ENCODE peak calls at places on chromosomes 2 and 18, in six cellular contexts. One of them, this sample, is unnamed.

GRCh38 chr2:225354281-225354774 is 45.2 kb upstream of the NYAP2 start:
- DNase-seq in neuronal stem cell: no peak
- DNase-seq in GM23248: peak
- DNase-seq in adrenal gland: no peak
- DNase-seq in tibial artery: no peak
- DNase-seq in left ventricle myocardium inferior: no peak
- DNase-seq in this sample: no peak

GRCh38 chr18:8801263-8801901 is 96.0 kb downstream of the MTCL1 start:
- DNase-seq in tibial artery: no peak
- DNase-seq in left ventricle myocardium inferior: no peak
- DNase-seq in GM23248: peak
- DNase-seq in neuronal stem cell: no peak
- DNase-seq in adrenal gland: no peak
- DNase-seq in this sample: no peak

GRCh38 chr2:232518844-232519243 is 1.3 kb upstream of the PRSS56 start:
- DNase-seq in neuronal stem cell: no peak
- DNase-seq in adrenal gland: no peak
- DNase-seq in GM23248: no peak
- DNase-seq in left ventricle myocardium inferior: no peak
- DNase-seq in tibial artery: no peak
- DNase-seq in this sample: no peak

GRCh38 chr2:30266051-30266621 is 34.8 kb downstream of the LBH start:
- DNase-seq in left ventricle myocardium inferior: no peak
- DNase-seq in neuronal stem cell: no peak
- DNase-seq in adrenal gland: peak
- DNase-seq in GM23248: peak
- DNase-seq in tibial artery: peak
- DNase-seq in this sample: no peak

GRCh38 chr2:119276864-119277263 is 53.2 kb downstream of the STEAP3 start:
- DNase-seq in left ventricle myocardium inferior: no peak
- DNase-seq in GM23248: no peak
- DNase-seq in neuronal stem cell: no peak
- DNase-seq in adrenal gland: no peak
- DNase-seq in tibial artery: no peak
- DNase-seq in this sample: no peak

GRCh38 chr2:20192781-20193180 is 32.1 kb downstream of the SDC1 start:
- DNase-seq in left ventricle myocardium inferior: no peak
- DNase-seq in tibial artery: no peak
- DNase-seq in adrenal gland: no peak
- DNase-seq in neuronal stem cell: no peak
- DNase-seq in GM23248: no peak
- DNase-seq in this sample: no peak

GRCh38 chr2:26905341-26906198 is 57.6 kb downstream of the DPYSL5 start:
- DNase-seq in neuronal stem cell: no peak
- DNase-seq in GM23248: no peak
- DNase-seq in tibial artery: no peak
- DNase-seq in left ventricle myocardium inferior: no peak
- DNase-seq in adrenal gland: no peak
- DNase-seq in this sample: no peak

GRCh38 chr2:173874899-173875247 is 90.3 kb downstream of the SP3 start:
- DNase-seq in tibial artery: no peak
- DNase-seq in left ventricle myocardium inferior: no peak
- DNase-seq in GM23248: no peak
- DNase-seq in neuronal stem cell: no peak
- DNase-seq in adrenal gland: no peak
- DNase-seq in this sample: no peak

GRCh38 chr2:207869784-207870778 is 100.4 kb upstream of the FZD5 start:
- DNase-seq in left ventricle myocardium inferior: no peak
- DNase-seq in tibial artery: no peak
- DNase-seq in adrenal gland: peak
- DNase-seq in GM23248: peak
- DNase-seq in neuronal stem cell: no peak
- DNase-seq in this sample: no peak

GRCh38 chr18:58755304-58756010 is 84.2 kb downstream of the MALT1 start:
- DNase-seq in tibial artery: no peak
- DNase-seq in adrenal gland: no peak
- DNase-seq in GM23248: no peak
- DNase-seq in left ventricle myocardium inferior: peak
- DNase-seq in neuronal stem cell: no peak
- DNase-seq in this sample: no peak

GRCh38 chr2:44314354-44314753 is 39.1 kb downstream of the SLC3A1 start:
- DNase-seq in adrenal gland: no peak
- DNase-seq in neuronal stem cell: no peak
- DNase-seq in GM23248: no peak
- DNase-seq in tibial artery: no peak
- DNase-seq in left ventricle myocardium inferior: no peak
- DNase-seq in this sample: no peak

GRCh38 chr2:199315299-199316179 is 142.2 kb downstream of the SATB2 start:
- DNase-seq in tibial artery: no peak
- DNase-seq in left ventricle myocardium inferior: no peak
- DNase-seq in GM23248: peak
- DNase-seq in neuronal stem cell: peak
- DNase-seq in adrenal gland: no peak
- DNase-seq in this sample: no peak

GRCh38 chr2:5740073-5740472 is 47.9 kb downstream of the SOX11 start:
- DNase-seq in adrenal gland: no peak
- DNase-seq in neuronal stem cell: no peak
- DNase-seq in left ventricle myocardium inferior: no peak
- DNase-seq in tibial artery: no peak
- DNase-seq in GM23248: no peak
- DNase-seq in this sample: no peak

GRCh38 chr2:176891857-176892256 is 320.7 kb upstream of the HNRNPA3 start:
- DNase-seq in left ventricle myocardium inferior: no peak
- DNase-seq in neuronal stem cell: no peak
- DNase-seq in GM23248: no peak
- DNase-seq in adrenal gland: no peak
- DNase-seq in tibial artery: no peak
- DNase-seq in this sample: no peak

GRCh38 chr2:238415036-238415764 is 11.5 kb upstream of the ASB1 start:
- DNase-seq in tibial artery: no peak
- DNase-seq in neuronal stem cell: no peak
- DNase-seq in adrenal gland: no peak
- DNase-seq in left ventricle myocardium inferior: no peak
- DNase-seq in GM23248: no peak
- DNase-seq in this sample: no peak

GRCh38 chr2:10900216-10901109 is 11.3 kb upstream of the KCNF1 start:
- DNase-seq in left ventricle myocardium inferior: no peak
- DNase-seq in tibial artery: no peak
- DNase-seq in neuronal stem cell: no peak
- DNase-seq in GM23248: peak
- DNase-seq in adrenal gland: no peak
- DNase-seq in this sample: no peak

GRCh38 chr2:31434911-31435310 is 20.4 kb upstream of the XDH start:
- DNase-seq in neuronal stem cell: no peak
- DNase-seq in tibial artery: no peak
- DNase-seq in GM23248: peak
- DNase-seq in adrenal gland: no peak
- DNase-seq in left ventricle myocardium inferior: no peak
- DNase-seq in this sample: no peak

GRCh38 chr2:219249203-219249980 is 3.7 kb upstream of the TUBA4B start:
- DNase-seq in left ventricle myocardium inferior: peak
- DNase-seq in tibial artery: peak
- DNase-seq in GM23248: peak
- DNase-seq in neuronal stem cell: no peak
- DNase-seq in adrenal gland: peak
- DNase-seq in this sample: peak

GRCh38 chr2:104378853-104379374 is 475.0 kb upstream of the POU3F3 start:
- DNase-seq in GM23248: peak
- DNase-seq in left ventricle myocardium inferior: no peak
- DNase-seq in neuronal stem cell: peak
- DNase-seq in tibial artery: no peak
- DNase-seq in adrenal gland: peak
- DNase-seq in this sample: no peak

GRCh38 chr2:179240481-179241451 is 23.9 kb downstream of the SESTD1 start:
- DNase-seq in GM23248: no peak
- DNase-seq in neuronal stem cell: no peak
- DNase-seq in tibial artery: no peak
- DNase-seq in adrenal gland: no peak
- DNase-seq in left ventricle myocardium inferior: no peak
- DNase-seq in this sample: no peak

GRCh38 chr2:113979172-113980128 is 89.6 kb downstream of the ACTR3 start:
- DNase-seq in left ventricle myocardium inferior: no peak
- DNase-seq in tibial artery: no peak
- DNase-seq in adrenal gland: no peak
- DNase-seq in GM23248: no peak
- DNase-seq in neuronal stem cell: no peak
- DNase-seq in this sample: no peak

GRCh38 chr18:63808125-63808524 is 32.9 kb downstream of the SERPINB7 start:
- DNase-seq in neuronal stem cell: no peak
- DNase-seq in GM23248: no peak
- DNase-seq in adrenal gland: no peak
- DNase-seq in left ventricle myocardium inferior: no peak
- DNase-seq in tibial artery: no peak
- DNase-seq in this sample: no peak

DNA sequence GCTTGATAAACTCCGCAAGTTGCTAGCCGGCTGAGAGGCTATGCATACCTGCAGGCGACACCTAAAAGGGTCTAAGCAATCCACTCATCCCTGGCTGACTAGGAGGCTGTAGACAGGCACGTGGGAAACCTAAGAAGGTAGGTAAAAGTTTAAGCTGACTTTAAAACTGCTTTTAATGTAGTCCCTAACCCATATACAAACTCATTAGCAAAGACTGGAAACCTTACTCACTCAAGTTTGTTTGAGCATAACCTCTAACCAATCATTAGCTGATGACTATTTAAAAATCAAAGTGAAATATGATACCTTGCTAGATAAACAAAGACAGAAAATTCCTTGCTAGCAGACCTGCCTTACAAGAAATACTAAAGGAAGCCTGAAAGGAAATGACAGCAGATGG is 106.4 kb downstream of the EXOC6B start:
- DNase-seq in GM23248: no peak
- DNase-seq in tibial artery: no peak
- DNase-seq in adrenal gland: no peak
- DNase-seq in left ventricle myocardium inferior: no peak
- DNase-seq in neuronal stem cell: peak
- DNase-seq in this sample: no peak
- H3K27ac ChIP-seq in GM23248: no peak
- H3K27ac ChIP-seq in tibial artery: no peak
- H3K27ac ChIP-seq in adrenal gland: no peak
- H3K27ac ChIP-seq in left ventricle myocardium inferior: no peak
- H3K27ac ChIP-seq in neuronal stem cell: no peak
- H3K27ac ChIP-seq in this sample: no peak

DNA sequence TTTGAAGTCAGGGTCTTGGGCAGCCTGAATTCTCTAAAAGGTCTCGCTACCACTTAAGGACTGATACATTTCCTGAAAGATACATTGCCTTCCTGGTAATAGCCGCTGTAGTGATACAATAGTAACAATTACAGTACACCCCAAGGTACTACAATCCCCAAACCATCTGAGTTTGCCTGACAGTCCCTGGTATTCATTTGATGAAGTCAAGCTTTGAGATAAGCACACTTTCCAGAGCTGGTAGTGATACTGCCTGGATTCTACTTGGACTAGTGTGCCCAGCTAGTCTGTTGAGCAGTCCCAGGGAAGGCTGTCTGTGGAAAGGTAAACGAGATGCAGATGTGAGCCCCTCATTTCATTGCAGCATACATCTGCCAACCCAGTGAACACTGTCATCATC is 24.4 kb upstream of the ITGB6 start:
- DNase-seq in tibial artery: no peak
- DNase-seq in adrenal gland: no peak
- DNase-seq in neuronal stem cell: no peak
- DNase-seq in left ventricle myocardium inferior: no peak
- DNase-seq in GM23248: peak
- DNase-seq in this sample: no peak
- H3K27ac ChIP-seq in tibial artery: no peak
- H3K27ac ChIP-seq in adrenal gland: no peak
- H3K27ac ChIP-seq in neuronal stem cell: no peak
- H3K27ac ChIP-seq in left ventricle myocardium inferior: no peak
- H3K27ac ChIP-seq in GM23248: peak
- H3K27ac ChIP-seq in this sample: peak

DNA sequence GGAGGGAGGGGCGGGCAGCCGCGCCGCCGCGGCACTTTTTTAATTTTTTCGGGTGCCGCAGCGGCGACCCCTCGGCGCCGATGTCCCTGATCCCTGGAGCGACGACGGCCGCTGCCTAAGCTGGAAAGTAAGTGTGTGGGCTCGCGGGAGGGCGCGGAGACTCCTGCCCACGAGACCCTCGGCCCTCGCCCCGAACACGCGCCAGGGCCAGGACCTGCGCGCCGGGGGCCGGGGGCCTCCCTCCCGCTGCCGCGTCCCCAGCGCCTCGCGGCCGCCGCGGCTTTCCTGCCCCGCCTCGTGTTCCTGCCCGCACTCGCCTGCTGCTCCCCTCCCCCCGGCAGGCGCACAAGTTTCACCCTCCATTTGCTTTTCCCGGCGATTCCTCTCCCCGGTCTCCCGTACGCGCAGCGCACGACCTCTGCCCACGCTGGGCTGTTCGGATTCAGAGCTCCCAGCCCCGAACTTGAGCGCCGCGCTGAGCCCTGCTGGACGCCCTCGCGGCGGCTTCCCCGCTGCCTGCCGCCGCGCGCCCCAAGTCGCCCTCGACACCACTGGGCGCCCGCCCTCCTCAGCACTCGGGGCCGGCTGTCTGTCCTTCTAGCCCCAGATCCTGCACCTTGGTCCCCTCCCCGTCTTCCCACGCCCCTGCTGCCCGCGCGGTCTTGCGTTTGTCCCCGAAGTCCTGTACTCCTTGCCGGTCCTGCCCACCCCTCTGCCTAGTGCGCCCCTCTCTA is 507 bp downstream of the PKP4 start:
- DNase-seq in neuronal stem cell: peak
- DNase-seq in tibial artery: peak
- DNase-seq in left ventricle myocardium inferior: peak
- DNase-seq in adrenal gland: peak
- DNase-seq in GM23248: peak
- DNase-seq in this sample: peak
- H3K27ac ChIP-seq in neuronal stem cell: peak
- H3K27ac ChIP-seq in tibial artery: peak
- H3K27ac ChIP-seq in left ventricle myocardium inferior: peak
- H3K27ac ChIP-seq in adrenal gland: peak
- H3K27ac ChIP-seq in GM23248: peak
- H3K27ac ChIP-seq in this sample: peak

DNA sequence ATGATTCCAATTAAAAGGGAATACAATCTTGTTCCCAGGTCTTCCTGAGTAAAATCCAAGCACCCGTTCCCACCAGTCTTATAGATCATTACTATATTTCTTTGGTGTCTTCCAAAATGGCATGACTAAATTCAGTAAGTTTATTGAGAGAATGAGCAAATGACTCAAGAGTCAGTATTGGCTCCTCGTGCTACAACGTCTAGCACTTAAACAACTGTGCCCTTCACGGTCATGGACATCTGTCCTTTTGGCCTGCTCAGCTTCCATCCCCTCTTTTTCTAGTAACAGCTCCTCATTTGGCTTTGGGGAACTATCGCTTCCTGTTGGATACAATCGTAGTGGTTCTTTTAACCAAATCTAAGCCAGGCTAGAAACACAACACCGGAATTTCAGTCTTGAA is 24.1 kb upstream of the FZD7 start:
- DNase-seq in tibial artery: no peak
- DNase-seq in neuronal stem cell: no peak
- DNase-seq in GM23248: no peak
- DNase-seq in left ventricle myocardium inferior: no peak
- DNase-seq in adrenal gland: no peak
- DNase-seq in this sample: no peak
- H3K27ac ChIP-seq in tibial artery: no peak
- H3K27ac ChIP-seq in neuronal stem cell: no peak
- H3K27ac ChIP-seq in GM23248: no peak
- H3K27ac ChIP-seq in left ventricle myocardium inferior: peak
- H3K27ac ChIP-seq in adrenal gland: peak
- H3K27ac ChIP-seq in this sample: no peak